ENCODE peak calls at places on chromosomes 12 and 14, in seven cellular contexts. One of them, this sample, is unnamed.

GRCh38 chr12:107807471-107808150 is 33.1 kb downstream of the ASCL4 start:
- DNase-seq in T-helper 17 cell: no peak
- DNase-seq in SHP77: no peak
- DNase-seq in stimulated activated CD4-positive, alpha-beta T cell treated with anti-CD3 and anti-CD28 coated beads, Interleukin-2, amount 100 ng/mL, for 24 hours: no peak
- DNase-seq in fibroblast of lung: no peak
- DNase-seq in T-helper 9 cell: no peak
- DNase-seq in HFFc6: no peak
- DNase-seq in this sample: no peak

GRCh38 chr14:28119849-28120248 is 646.7 kb upstream of the FOXG1 start:
- DNase-seq in fibroblast of lung: no peak
- DNase-seq in SHP77: no peak
- DNase-seq in T-helper 9 cell: no peak
- DNase-seq in T-helper 17 cell: no peak
- DNase-seq in stimulated activated CD4-positive, alpha-beta T cell treated with anti-CD3 and anti-CD28 coated beads, Interleukin-2, amount 100 ng/mL, for 24 hours: no peak
- DNase-seq in HFFc6: no peak
- DNase-seq in this sample: no peak

GRCh38 chr14:53411110-53411509 is 258.0 kb upstream of the DDHD1 start:
- DNase-seq in SHP77: no peak
- DNase-seq in fibroblast of lung: peak; percentile 90
- DNase-seq in T-helper 9 cell: no peak
- DNase-seq in T-helper 17 cell: no peak
- DNase-seq in stimulated activated CD4-positive, alpha-beta T cell treated with anti-CD3 and anti-CD28 coated beads, Interleukin-2, amount 100 ng/mL, for 24 hours: no peak
- DNase-seq in HFFc6: peak; percentile 18
- DNase-seq in this sample: no peak

GRCh38 chr14:84468153-84468552 is 1061.8 kb upstream of the FLRT2 start:
- DNase-seq in stimulated activated CD4-positive, alpha-beta T cell treated with anti-CD3 and anti-CD28 coated beads, Interleukin-2, amount 100 ng/mL, for 24 hours: no peak
- DNase-seq in SHP77: no peak
- DNase-seq in fibroblast of lung: no peak
- DNase-seq in HFFc6: peak; percentile 90
- DNase-seq in T-helper 17 cell: no peak
- DNase-seq in T-helper 9 cell: no peak
- DNase-seq in this sample: no peak

GRCh38 chr14:34782031-34782430 is 67.6 kb upstream of the CFL2 start:
- DNase-seq in T-helper 9 cell: no peak
- DNase-seq in stimulated activated CD4-positive, alpha-beta T cell treated with anti-CD3 and anti-CD28 coated beads, Interleukin-2, amount 100 ng/mL, for 24 hours: no peak
- DNase-seq in T-helper 17 cell: no peak
- DNase-seq in HFFc6: no peak
- DNase-seq in SHP77: no peak
- DNase-seq in fibroblast of lung: no peak
- DNase-seq in this sample: no peak

GRCh38 chr14:99029150-99029915 is 242.7 kb downstream of the BCL11B start:
- DNase-seq in SHP77: no peak
- DNase-seq in stimulated activated CD4-positive, alpha-beta T cell treated with anti-CD3 and anti-CD28 coated beads, Interleukin-2, amount 100 ng/mL, for 24 hours: no peak
- DNase-seq in T-helper 17 cell: no peak
- DNase-seq in T-helper 9 cell: no peak
- DNase-seq in HFFc6: no peak
- DNase-seq in fibroblast of lung: no peak
- DNase-seq in this sample: no peak

GRCh38 chr12:125860672-125861288 is 795.5 kb downstream of the AACS start:
- DNase-seq in HFFc6: no peak
- DNase-seq in stimulated activated CD4-positive, alpha-beta T cell treated with anti-CD3 and anti-CD28 coated beads, Interleukin-2, amount 100 ng/mL, for 24 hours: no peak
- DNase-seq in fibroblast of lung: no peak
- DNase-seq in T-helper 9 cell: no peak
- DNase-seq in SHP77: no peak
- DNase-seq in T-helper 17 cell: no peak
- DNase-seq in this sample: no peak

GRCh38 chr12:10849425-10849878 is at the start of gene PRR4:
- DNase-seq in T-helper 17 cell: no peak
- DNase-seq in HFFc6: no peak
- DNase-seq in stimulated activated CD4-positive, alpha-beta T cell treated with anti-CD3 and anti-CD28 coated beads, Interleukin-2, amount 100 ng/mL, for 24 hours: no peak
- DNase-seq in SHP77: no peak
- DNase-seq in T-helper 9 cell: no peak
- DNase-seq in fibroblast of lung: no peak
- DNase-seq in this sample: no peak

GRCh38 chr14:26820101-26820500 is 222.3 kb upstream of the NOVA1 start:
- DNase-seq in T-helper 9 cell: no peak
- DNase-seq in HFFc6: no peak
- DNase-seq in fibroblast of lung: peak; percentile 58
- DNase-seq in T-helper 17 cell: no peak
- DNase-seq in stimulated activated CD4-positive, alpha-beta T cell treated with anti-CD3 and anti-CD28 coated beads, Interleukin-2, amount 100 ng/mL, for 24 hours: no peak
- DNase-seq in SHP77: no peak
- DNase-seq in this sample: no peak

GRCh38 chr14:78143489-78144145 is 26.6 kb upstream of the NRXN3 start:
- DNase-seq in T-helper 17 cell: no peak
- DNase-seq in SHP77: no peak
- DNase-seq in T-helper 9 cell: no peak
- DNase-seq in stimulated activated CD4-positive, alpha-beta T cell treated with anti-CD3 and anti-CD28 coated beads, Interleukin-2, amount 100 ng/mL, for 24 hours: no peak
- DNase-seq in fibroblast of lung: no peak
- DNase-seq in HFFc6: no peak
- DNase-seq in this sample: no peak

GRCh38 chr12:120167529-120168095 is 26.9 kb downstream of the GCN1 start:
- DNase-seq in stimulated activated CD4-positive, alpha-beta T cell treated with anti-CD3 and anti-CD28 coated beads, Interleukin-2, amount 100 ng/mL, for 24 hours: no peak
- DNase-seq in SHP77: no peak
- DNase-seq in T-helper 17 cell: no peak
- DNase-seq in fibroblast of lung: no peak
- DNase-seq in HFFc6: no peak
- DNase-seq in T-helper 9 cell: no peak
- DNase-seq in this sample: peak; percentile 88

GRCh38 chr12:102950107-102950949 is 7.1 kb upstream of the ASCL1 start:
- DNase-seq in HFFc6: no peak
- DNase-seq in stimulated activated CD4-positive, alpha-beta T cell treated with anti-CD3 and anti-CD28 coated beads, Interleukin-2, amount 100 ng/mL, for 24 hours: peak; percentile 9
- DNase-seq in SHP77: peak; percentile 90
- DNase-seq in fibroblast of lung: no peak
- DNase-seq in T-helper 9 cell: no peak
- DNase-seq in T-helper 17 cell: no peak
- DNase-seq in this sample: no peak

GRCh38 chr12:75815756-75816155 is 215.8 kb downstream of the PHLDA1 start:
- DNase-seq in stimulated activated CD4-positive, alpha-beta T cell treated with anti-CD3 and anti-CD28 coated beads, Interleukin-2, amount 100 ng/mL, for 24 hours: no peak
- DNase-seq in SHP77: no peak
- DNase-seq in HFFc6: peak; percentile 38
- DNase-seq in fibroblast of lung: peak; percentile 34
- DNase-seq in T-helper 17 cell: no peak
- DNase-seq in T-helper 9 cell: no peak
- DNase-seq in this sample: no peak

GRCh38 chr12:113071427-113072112 is 15.0 kb downstream of the DTX1 start:
- DNase-seq in SHP77: peak; percentile 73
- DNase-seq in stimulated activated CD4-positive, alpha-beta T cell treated with anti-CD3 and anti-CD28 coated beads, Interleukin-2, amount 100 ng/mL, for 24 hours: no peak
- DNase-seq in T-helper 9 cell: no peak
- DNase-seq in T-helper 17 cell: no peak
- DNase-seq in HFFc6: no peak
- DNase-seq in fibroblast of lung: no peak
- DNase-seq in this sample: no peak

GRCh38 chr14:81343166-81343565 is 57.0 kb downstream of the STON2 start:
- DNase-seq in HFFc6: no peak
- DNase-seq in SHP77: no peak
- DNase-seq in T-helper 17 cell: no peak
- DNase-seq in fibroblast of lung: no peak
- DNase-seq in stimulated activated CD4-positive, alpha-beta T cell treated with anti-CD3 and anti-CD28 coated beads, Interleukin-2, amount 100 ng/mL, for 24 hours: no peak
- DNase-seq in T-helper 9 cell: no peak
- DNase-seq in this sample: no peak

GRCh38 chr14:105267820-105268548 is 19.7 kb downstream of the BTBD6 start:
- DNase-seq in T-helper 9 cell: no peak
- DNase-seq in HFFc6: no peak
- DNase-seq in T-helper 17 cell: no peak
- DNase-seq in stimulated activated CD4-positive, alpha-beta T cell treated with anti-CD3 and anti-CD28 coated beads, Interleukin-2, amount 100 ng/mL, for 24 hours: no peak
- DNase-seq in fibroblast of lung: no peak
- DNase-seq in SHP77: no peak
- DNase-seq in this sample: no peak

GRCh38 chr12:22100952-22101748 is 55.1 kb downstream of the CMAS start:
- DNase-seq in T-helper 17 cell: no peak
- DNase-seq in T-helper 9 cell: no peak
- DNase-seq in fibroblast of lung: peak; percentile 83
- DNase-seq in HFFc6: peak; percentile 3
- DNase-seq in stimulated activated CD4-positive, alpha-beta T cell treated with anti-CD3 and anti-CD28 coated beads, Interleukin-2, amount 100 ng/mL, for 24 hours: peak; percentile 25
- DNase-seq in SHP77: no peak
- DNase-seq in this sample: peak; percentile 36

GRCh38 chr14:100898935-100899840 is 4.3 kb downstream of the RTL1 start:
- DNase-seq in T-helper 9 cell: no peak
- DNase-seq in SHP77: peak; percentile 61
- DNase-seq in fibroblast of lung: no peak
- DNase-seq in stimulated activated CD4-positive, alpha-beta T cell treated with anti-CD3 and anti-CD28 coated beads, Interleukin-2, amount 100 ng/mL, for 24 hours: no peak
- DNase-seq in HFFc6: no peak
- DNase-seq in T-helper 17 cell: no peak
- DNase-seq in this sample: peak; percentile 51

GRCh38 chr12:6941786-6942185 is 1.8 kb upstream of the RNU7-1 start:
- DNase-seq in HFFc6: no peak
- DNase-seq in stimulated activated CD4-positive, alpha-beta T cell treated with anti-CD3 and anti-CD28 coated beads, Interleukin-2, amount 100 ng/mL, for 24 hours: no peak
- DNase-seq in T-helper 17 cell: no peak
- DNase-seq in SHP77: no peak
- DNase-seq in fibroblast of lung: no peak
- DNase-seq in T-helper 9 cell: no peak
- DNase-seq in this sample: no peak

GRCh38 chr12:76688627-76689026 is 75.3 kb upstream of the ZDHHC17 start:
- DNase-seq in HFFc6: no peak
- DNase-seq in SHP77: no peak
- DNase-seq in T-helper 9 cell: no peak
- DNase-seq in fibroblast of lung: no peak
- DNase-seq in stimulated activated CD4-positive, alpha-beta T cell treated with anti-CD3 and anti-CD28 coated beads, Interleukin-2, amount 100 ng/mL, for 24 hours: no peak
- DNase-seq in T-helper 17 cell: no peak
- DNase-seq in this sample: peak; percentile 56

GRCh38 chr12:60602601-60603000 is 1006.8 kb downstream of the SLC16A7 start:
- DNase-seq in fibroblast of lung: no peak
- DNase-seq in T-helper 17 cell: no peak
- DNase-seq in HFFc6: no peak
- DNase-seq in stimulated activated CD4-positive, alpha-beta T cell treated with anti-CD3 and anti-CD28 coated beads, Interleukin-2, amount 100 ng/mL, for 24 hours: no peak
- DNase-seq in SHP77: no peak
- DNase-seq in T-helper 9 cell: no peak
- DNase-seq in this sample: no peak

GRCh38 chr12:80966001-80966400 is 28.3 kb upstream of the LIN7A start:
- DNase-seq in stimulated activated CD4-positive, alpha-beta T cell treated with anti-CD3 and anti-CD28 coated beads, Interleukin-2, amount 100 ng/mL, for 24 hours: no peak
- DNase-seq in SHP77: no peak
- DNase-seq in T-helper 17 cell: no peak
- DNase-seq in fibroblast of lung: no peak
- DNase-seq in T-helper 9 cell: no peak
- DNase-seq in HFFc6: no peak
- DNase-seq in this sample: no peak